ENCODE peak calls at places on chromosomes 1 and 21, in six cellular contexts. G is substantia nigra, A is breast epithelium, Q is GM23248, S is body of pancreas, F is heart right ventricle. X is an unnamed sample.

GRCh38 chr1:202192770-202193613 is 607 bp upstream of the LGR6 start:
- DNase-seq in G (no peak), A (peak; percentile 48), Q (peak; percentile 67), S (peak; percentile 67), F (peak; percentile 62), X (peak; percentile 51)

GRCh38 chr21:21200939-21201610 is 202.9 kb downstream of the NCAM2 start:
- DNase-seq in G (no peak), A (no peak), Q (peak; percentile 50), S (no peak), F (no peak), X (no peak)

GRCh38 chr1:204684206-204684536 is 1.4 kb downstream of the LRRN2 start:
- DNase-seq in G (no peak), A (no peak), Q (no peak), S (no peak), F (no peak), X (no peak)

GRCh38 chr1:167474191-167474641 is 44.1 kb downstream of the CD247 start:
- DNase-seq in G (no peak), A (no peak), Q (no peak), S (no peak), F (no peak), X (no peak)

GRCh38 chr1:6489799-6490180 is 1.7 kb downstream of the PLEKHG5 start:
- DNase-seq in G (peak; percentile 15), A (no peak), Q (peak; percentile 79), S (peak; percentile 76), F (peak; percentile 75), X (peak; percentile 80)

GRCh38 chr21:43603641-43604504 is 55.4 kb downstream of the HSF2BP start:
- DNase-seq in G (no peak), A (no peak), Q (peak; percentile 58), S (no peak), F (no peak), X (no peak)

GRCh38 chr21:37536616-37537278 is 170.2 kb downstream of the DYRK1A start:
- DNase-seq in G (no peak), A (no peak), Q (no peak), S (no peak), F (no peak), X (no peak)

GRCh38 chr1:171742577-171742922 is 685 bp upstream of the VAMP4 start:
- DNase-seq in G (no peak), A (peak; percentile 45), Q (peak; percentile 81), S (peak; percentile 43), F (peak; percentile 31), X (no peak)

GRCh38 chr21:20083336-20083735 is 914.9 kb upstream of the NCAM2 start:
- DNase-seq in G (no peak), A (no peak), Q (no peak), S (no peak), F (no peak), X (no peak)

GRCh38 chr1:151993734-151994496 is at the start of gene S100A10:
- DNase-seq in G (no peak), A (peak; percentile 63), Q (peak; percentile 88), S (peak; percentile 75), F (peak; percentile 88), X (peak; percentile 80)

GRCh38 chr1:26418865-26419349 is 8.3 kb downstream of the LIN28A start:
- DNase-seq in G (no peak), A (no peak), Q (no peak), S (no peak), F (no peak), X (no peak)

GRCh38 chr1:175220853-175221547 is 28.4 kb upstream of the KIAA0040 start:
- DNase-seq in G (no peak), A (no peak), Q (no peak), S (no peak), F (no peak), X (no peak)

GRCh38 chr1:181152892-181153633 is 64.6 kb downstream of the IER5 start:
- DNase-seq in G (no peak), A (peak; percentile 60), Q (peak; percentile 79), S (peak; percentile 89), F (peak; percentile 86), X (peak; percentile 84)

GRCh38 chr1:244063498-244063897 is 12.4 kb downstream of the ZBTB18 start:
- DNase-seq in G (no peak), A (no peak), Q (no peak), S (no peak), F (no peak), X (no peak)

GRCh38 chr1:87111659-87112339 is 197.4 kb downstream of the HS2ST1 start:
- DNase-seq in G (no peak), A (no peak), Q (no peak), S (no peak), F (no peak), X (no peak)

GRCh38 chr1:84254703-84255238 is 46.7 kb upstream of the SAMD13 start:
- DNase-seq in G (no peak), A (no peak), Q (no peak), S (no peak), F (no peak), X (no peak)

GRCh38 chr1:236520445-236521005 is 3.3 kb upstream of the LGALS8 start:
- DNase-seq in G (no peak), A (no peak), Q (no peak), S (no peak), F (no peak), X (no peak)

GRCh38 chr1:224182057-224182865 is 779 bp upstream of the DEGS1 start:
- DNase-seq in G (no peak), A (no peak), Q (no peak), S (no peak), F (no peak), X (no peak)

GRCh38 chr1:67514786-67515185 is 84.6 kb upstream of the SERBP1 start:
- DNase-seq in G (no peak), A (no peak), Q (no peak), S (no peak), F (no peak), X (no peak)

GRCh38 chr1:165943198-165943597 is 115.8 kb downstream of the UCK2 start:
- DNase-seq in G (no peak), A (no peak), Q (peak; percentile 20), S (no peak), F (no peak), X (no peak)

GRCh38 chr1:35931424-35932157 is 686 bp downstream of the AGO3 start:
- DNase-seq in G (no peak), A (no peak), Q (peak; percentile 46), S (peak; percentile 63), F (peak; percentile 24), X (peak; percentile 64)

GRCh38 chr1:31745071-31745897 is 18.9 kb downstream of the ADGRB2 start:
- DNase-seq in G (peak; percentile 17), A (peak; percentile 38), Q (peak; percentile 80), S (peak; percentile 67), F (peak; percentile 61), X (peak; percentile 78)

GRCh38 chr1:195591917-195592672 is 1016.1 kb downstream of the KCNT2 start:
- DNase-seq in G (no peak), A (no peak), Q (peak; percentile 89), S (no peak), F (no peak), X (no peak)

GRCh38 chr1:178928985-178929384 is 58.1 kb upstream of the ANGPTL1 start:
- DNase-seq in G (no peak), A (no peak), Q (no peak), S (no peak), F (no peak), X (no peak)

DNA sequence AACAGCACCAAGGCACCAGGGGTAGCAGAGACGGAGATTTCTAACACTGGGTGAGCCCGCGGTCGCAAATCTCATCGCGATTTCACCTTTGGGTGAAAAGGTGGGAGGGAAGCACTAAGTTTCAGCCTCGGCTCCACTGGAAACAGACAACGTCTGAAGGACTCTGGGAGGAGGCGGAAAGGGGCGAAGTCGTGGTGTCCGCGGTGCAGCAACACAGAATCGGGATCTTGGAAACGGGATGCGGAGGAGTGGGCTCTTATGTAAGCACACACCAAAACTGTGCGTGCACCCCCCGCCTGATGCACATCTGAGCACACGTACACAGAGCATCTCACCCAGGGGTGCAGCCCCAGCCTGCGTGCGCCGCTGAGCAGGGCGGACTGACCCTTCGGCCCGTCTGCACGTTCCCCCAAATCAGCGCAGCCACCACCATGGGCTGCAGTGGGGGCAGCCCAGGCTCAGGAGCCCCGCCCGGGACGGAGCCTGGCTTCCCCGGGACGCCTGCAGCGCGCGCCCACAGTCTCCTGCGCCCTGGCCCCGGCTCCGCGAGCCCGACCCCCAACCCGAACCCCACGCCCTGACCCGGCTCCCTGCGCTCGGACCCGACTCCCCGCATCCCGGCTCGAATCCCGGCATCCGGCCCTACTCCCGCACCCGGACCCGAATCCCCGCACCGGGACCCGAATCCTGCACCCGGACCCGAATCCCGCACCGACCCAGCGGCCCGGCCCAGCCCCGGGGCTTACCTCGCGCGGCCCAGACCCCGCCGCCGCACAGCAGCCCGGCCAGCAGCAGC is 670 bp downstream of the CLSTN1 start:
- DNase-seq in G (no peak), A (no peak), Q (peak; percentile 60), S (peak; percentile 28), F (peak; percentile 36), X (peak; percentile 41)
- H3K27ac ChIP-seq in G (peak overlapping the region; percentile 66), A (peak overlapping the region; percentile 96), Q (no peak overlapping the region), S (peak overlapping the region; percentile 94), F (peak overlapping the region; percentile 85), X (peak overlapping the region; percentile 83)

DNA sequence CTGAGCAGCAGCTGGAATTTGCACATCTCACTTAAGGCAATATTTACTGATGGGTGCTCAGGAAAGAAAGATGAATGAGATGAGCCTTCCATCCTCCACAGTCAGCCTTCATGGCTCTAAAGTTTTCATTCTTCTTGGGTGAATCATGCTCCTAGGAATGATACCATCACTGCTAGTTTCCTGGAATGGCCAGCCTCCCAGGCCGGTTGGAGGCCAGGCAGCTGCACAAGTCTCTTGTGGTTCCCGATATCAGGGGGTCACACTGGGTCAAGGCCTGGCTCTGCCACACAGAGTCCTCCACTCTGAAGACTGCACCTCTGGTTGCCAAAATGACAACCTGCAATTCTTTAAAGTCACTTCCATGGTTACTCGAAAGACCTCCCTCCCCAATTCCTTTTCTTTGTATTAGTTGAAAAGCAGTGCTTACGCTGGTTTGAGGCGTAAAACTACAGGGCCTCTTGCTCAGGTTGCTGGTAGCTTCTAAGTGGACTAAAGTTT is 46.2 kb upstream of the PALMD start:
- DNase-seq in G (no peak), A (no peak), Q (peak; percentile 81), S (no peak), F (peak; percentile 48), X (peak; percentile 54)
- H3K27ac ChIP-seq in G (no peak overlapping the region), A (peak overlapping the region; percentile 43), Q (peak overlapping the region; percentile 49), S (no peak overlapping the region), F (peak overlapping the region; percentile 71), X (no peak overlapping the region)

GRCh38 chr21:38914071-38914491 is 108.4 kb downstream of the ETS2 start:
- DNase-seq in G (no peak), A (no peak), Q (no peak), S (no peak), F (no peak), X (no peak)
- H3K27ac ChIP-seq in G (no peak overlapping the region), A (peak overlapping the region; percentile 90), Q (no peak overlapping the region), S (no peak overlapping the region), F (no peak overlapping the region), X (peak overlapping the region; percentile 94)

GRCh38 chr1:116496380-116496779 is 74.4 kb downstream of the CD58 start:
- DNase-seq in G (no peak), A (no peak), Q (peak; percentile 48), S (peak; percentile 52), F (peak; percentile 53), X (peak; percentile 40)

GRCh38 chr1:116495534-116495933 is 75.3 kb downstream of the CD58 start:
- DNase-seq in G (no peak), A (no peak), Q (peak; percentile 53), S (peak; percentile 45), F (peak; percentile 39), X (no peak)

GRCh38 chr1:116498789-116499628 is 71.8 kb downstream of the CD58 start:
- DNase-seq in G (peak; percentile 11), A (no peak), Q (peak; percentile 78), S (peak; percentile 69), F (peak; percentile 48), X (peak; percentile 60)

GRCh38 chr1:116496898-116497297 is 73.9 kb downstream of the CD58 start:
- DNase-seq in G (no peak), A (no peak), Q (no peak), S (no peak), F (no peak), X (no peak)

GRCh38 chr1:116497660-116498059 is 73.2 kb downstream of the CD58 start:
- DNase-seq in G (no peak), A (no peak), Q (peak; percentile 87), S (no peak), F (no peak), X (no peak)
- H3K27ac ChIP-seq in G (no peak overlapping the region), A (no peak overlapping the region), Q (peak overlapping the region; percentile 23), S (peak overlapping the region; percentile 81), F (peak overlapping the region; percentile 69), X (no peak overlapping the region)

X was measured in psoas muscle.